ENCODE peak calls at places on chromosome 12, in six cellular contexts. One of them, this sample, is unnamed.

GRCh38 chr12:116466536-116466935 is 92.6 kb upstream of the MAP1LC3B2 start:
- DNase-seq in colonic mucosa: no peak
- DNase-seq in endodermal cell: no peak
- DNase-seq in CD8-positive, alpha-beta T cell: no peak
- DNase-seq in HCT116: no peak
- DNase-seq in HepG2: no peak
- DNase-seq in this sample: no peak

GRCh38 chr12:51403159-51403558 is 12.0 kb upstream of the GALNT6 start:
- DNase-seq in HCT116: no peak
- DNase-seq in colonic mucosa: no peak
- DNase-seq in HepG2: no peak
- DNase-seq in CD8-positive, alpha-beta T cell: no peak
- DNase-seq in endodermal cell: no peak
- DNase-seq in this sample: no peak

GRCh38 chr12:57738661-57739237 is at the start of gene AGAP2:
- DNase-seq in colonic mucosa: no peak
- DNase-seq in endodermal cell: peak
- DNase-seq in HCT116: no peak
- DNase-seq in CD8-positive, alpha-beta T cell: no peak
- DNase-seq in HepG2: no peak
- DNase-seq in this sample: no peak

GRCh38 chr12:74021937-74022336 is 515.7 kb upstream of the ATXN7L3B start:
- DNase-seq in endodermal cell: peak
- DNase-seq in CD8-positive, alpha-beta T cell: no peak
- DNase-seq in HepG2: peak
- DNase-seq in colonic mucosa: peak
- DNase-seq in HCT116: peak
- DNase-seq in this sample: peak

GRCh38 chr12:1879633-1880032 is 38.8 kb downstream of the CACNA2D4 start:
- DNase-seq in colonic mucosa: no peak
- DNase-seq in HepG2: no peak
- DNase-seq in HCT116: no peak
- DNase-seq in CD8-positive, alpha-beta T cell: no peak
- DNase-seq in endodermal cell: peak
- DNase-seq in this sample: no peak

GRCh38 chr12:6763380-6763779 is 2.8 kb upstream of the PTMS start:
- DNase-seq in colonic mucosa: no peak
- DNase-seq in HepG2: no peak
- DNase-seq in CD8-positive, alpha-beta T cell: no peak
- DNase-seq in endodermal cell: no peak
- DNase-seq in HCT116: no peak
- DNase-seq in this sample: no peak

GRCh38 chr12:57106021-57106708 is 5.0 kb downstream of the STAT6 start:
- DNase-seq in CD8-positive, alpha-beta T cell: no peak
- DNase-seq in HCT116: no peak
- DNase-seq in HepG2: no peak
- DNase-seq in colonic mucosa: no peak
- DNase-seq in endodermal cell: no peak
- DNase-seq in this sample: no peak

GRCh38 chr12:64639466-64639865 is 29.2 kb downstream of the RASSF3 start:
- DNase-seq in CD8-positive, alpha-beta T cell: no peak
- DNase-seq in endodermal cell: peak
- DNase-seq in HCT116: no peak
- DNase-seq in HepG2: no peak
- DNase-seq in colonic mucosa: no peak
- DNase-seq in this sample: no peak

GRCh38 chr12:122371475-122372045 is 50.9 kb downstream of the CLIP1 start:
- DNase-seq in endodermal cell: peak
- DNase-seq in colonic mucosa: no peak
- DNase-seq in HepG2: no peak
- DNase-seq in CD8-positive, alpha-beta T cell: no peak
- DNase-seq in HCT116: no peak
- DNase-seq in this sample: no peak

GRCh38 chr12:238736-239398 is 23.8 kb downstream of the SLC6A13 start:
- DNase-seq in CD8-positive, alpha-beta T cell: no peak
- DNase-seq in HCT116: no peak
- DNase-seq in colonic mucosa: no peak
- DNase-seq in HepG2: no peak
- DNase-seq in endodermal cell: no peak
- DNase-seq in this sample: no peak

GRCh38 chr12:61676520-61676919 is 583.7 kb upstream of the USP15 start:
- DNase-seq in colonic mucosa: no peak
- DNase-seq in HepG2: no peak
- DNase-seq in CD8-positive, alpha-beta T cell: no peak
- DNase-seq in endodermal cell: no peak
- DNase-seq in HCT116: no peak
- DNase-seq in this sample: no peak

GRCh38 chr12:121811434-121812319 is 7.9 kb downstream of the SETD1B start:
- DNase-seq in HepG2: peak
- DNase-seq in endodermal cell: peak
- DNase-seq in colonic mucosa: peak
- DNase-seq in CD8-positive, alpha-beta T cell: peak
- DNase-seq in HCT116: no peak
- DNase-seq in this sample: peak

GRCh38 chr12:77766224-77766623 is 64.5 kb upstream of the NAV3 start:
- DNase-seq in endodermal cell: no peak
- DNase-seq in CD8-positive, alpha-beta T cell: no peak
- DNase-seq in colonic mucosa: no peak
- DNase-seq in HepG2: no peak
- DNase-seq in HCT116: no peak
- DNase-seq in this sample: no peak

GRCh38 chr12:109926488-109927210 is 26.6 kb downstream of the TCHP start:
- DNase-seq in HepG2: no peak
- DNase-seq in endodermal cell: no peak
- DNase-seq in HCT116: no peak
- DNase-seq in CD8-positive, alpha-beta T cell: no peak
- DNase-seq in colonic mucosa: no peak
- DNase-seq in this sample: no peak

GRCh38 chr12:116919706-116920485 is 9.1 kb downstream of the FBXW8 start:
- DNase-seq in colonic mucosa: no peak
- DNase-seq in HepG2: no peak
- DNase-seq in CD8-positive, alpha-beta T cell: no peak
- DNase-seq in endodermal cell: no peak
- DNase-seq in HCT116: no peak
- DNase-seq in this sample: no peak

GRCh38 chr12:57149309-57149900 is 2.0 kb upstream of the LRP1-AS start:
- DNase-seq in endodermal cell: no peak
- DNase-seq in colonic mucosa: peak
- DNase-seq in HepG2: peak
- DNase-seq in CD8-positive, alpha-beta T cell: no peak
- DNase-seq in HCT116: no peak
- DNase-seq in this sample: no peak

GRCh38 chr12:110102255-110102654 is 21.9 kb upstream of the IFT81 start:
- DNase-seq in HCT116: peak
- DNase-seq in colonic mucosa: peak
- DNase-seq in CD8-positive, alpha-beta T cell: peak
- DNase-seq in endodermal cell: peak
- DNase-seq in HepG2: peak
- DNase-seq in this sample: peak

GRCh38 chr12:43795716-43796282 is 10.3 kb downstream of the TWF1 start:
- DNase-seq in HepG2: peak
- DNase-seq in CD8-positive, alpha-beta T cell: no peak
- DNase-seq in endodermal cell: no peak
- DNase-seq in colonic mucosa: no peak
- DNase-seq in HCT116: no peak
- DNase-seq in this sample: no peak
- H3K4me3 ChIP-seq in HepG2: no peak
- H3K4me3 ChIP-seq in CD8-positive, alpha-beta T cell: no peak
- H3K4me3 ChIP-seq in endodermal cell: no peak
- H3K4me3 ChIP-seq in colonic mucosa: no peak
- H3K4me3 ChIP-seq in HCT116: no peak
- H3K4me3 ChIP-seq in this sample: no peak

DNA sequence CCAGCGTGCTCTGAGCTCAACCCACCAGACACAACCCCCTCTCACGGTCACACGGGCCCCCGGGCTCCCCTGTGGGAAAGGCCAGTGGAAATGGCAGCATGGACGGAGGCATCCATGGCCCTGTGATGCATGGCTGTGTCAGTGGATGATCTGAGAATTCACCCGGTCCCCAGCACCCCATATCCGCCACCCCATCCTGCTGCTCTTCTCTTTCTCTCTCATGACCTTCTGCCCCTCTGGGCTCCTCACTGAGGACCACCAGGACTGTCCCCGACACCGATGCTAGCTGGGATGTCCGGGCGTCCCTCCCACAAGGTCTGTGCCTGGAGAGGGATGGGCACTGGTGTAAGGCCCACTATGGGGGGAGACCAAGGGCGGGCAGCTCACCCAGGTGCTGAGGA is 282.2 kb downstream of the ADGRD1 start:
- DNase-seq in HepG2: no peak
- DNase-seq in endodermal cell: no peak
- DNase-seq in HCT116: no peak
- DNase-seq in CD8-positive, alpha-beta T cell: no peak
- DNase-seq in colonic mucosa: no peak
- DNase-seq in this sample: no peak
- TF ChIP-seq CTCF in HepG2: no peak
- TF ChIP-seq CTCF in endodermal cell: no peak
- TF ChIP-seq CTCF in HCT116: no peak
- TF ChIP-seq CTCF in CD8-positive, alpha-beta T cell: no peak
- TF ChIP-seq CTCF in colonic mucosa: no peak
- TF ChIP-seq CTCF in this sample: no peak

DNA sequence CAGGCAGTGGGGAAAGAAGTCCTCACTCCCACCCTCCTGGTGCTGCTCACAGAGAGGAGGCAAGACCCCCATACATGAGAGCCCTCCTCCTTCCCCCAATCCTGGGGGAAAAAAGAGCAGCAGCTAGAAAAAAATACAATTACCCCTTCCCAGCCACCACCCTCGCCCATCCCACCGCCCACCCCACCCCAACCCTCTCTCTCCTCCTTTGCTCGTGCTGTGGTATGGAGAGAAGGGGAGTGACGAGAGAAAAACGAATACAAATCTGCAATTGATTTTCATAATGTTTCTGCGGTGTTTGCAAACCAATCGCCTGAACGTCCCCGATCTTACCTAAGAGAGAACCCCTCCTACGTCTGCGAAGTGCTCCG is 219 bp upstream of the HOXC11 start:
- DNase-seq in HepG2: no peak
- DNase-seq in HCT116: no peak
- DNase-seq in endodermal cell: no peak
- DNase-seq in colonic mucosa: no peak
- DNase-seq in CD8-positive, alpha-beta T cell: no peak
- DNase-seq in this sample: no peak
- H3K4me3 ChIP-seq in HepG2: no peak
- H3K4me3 ChIP-seq in HCT116: no peak
- H3K4me3 ChIP-seq in endodermal cell: no peak
- H3K4me3 ChIP-seq in colonic mucosa: no peak
- H3K4me3 ChIP-seq in CD8-positive, alpha-beta T cell: no peak
- H3K4me3 ChIP-seq in this sample: no peak

DNA sequence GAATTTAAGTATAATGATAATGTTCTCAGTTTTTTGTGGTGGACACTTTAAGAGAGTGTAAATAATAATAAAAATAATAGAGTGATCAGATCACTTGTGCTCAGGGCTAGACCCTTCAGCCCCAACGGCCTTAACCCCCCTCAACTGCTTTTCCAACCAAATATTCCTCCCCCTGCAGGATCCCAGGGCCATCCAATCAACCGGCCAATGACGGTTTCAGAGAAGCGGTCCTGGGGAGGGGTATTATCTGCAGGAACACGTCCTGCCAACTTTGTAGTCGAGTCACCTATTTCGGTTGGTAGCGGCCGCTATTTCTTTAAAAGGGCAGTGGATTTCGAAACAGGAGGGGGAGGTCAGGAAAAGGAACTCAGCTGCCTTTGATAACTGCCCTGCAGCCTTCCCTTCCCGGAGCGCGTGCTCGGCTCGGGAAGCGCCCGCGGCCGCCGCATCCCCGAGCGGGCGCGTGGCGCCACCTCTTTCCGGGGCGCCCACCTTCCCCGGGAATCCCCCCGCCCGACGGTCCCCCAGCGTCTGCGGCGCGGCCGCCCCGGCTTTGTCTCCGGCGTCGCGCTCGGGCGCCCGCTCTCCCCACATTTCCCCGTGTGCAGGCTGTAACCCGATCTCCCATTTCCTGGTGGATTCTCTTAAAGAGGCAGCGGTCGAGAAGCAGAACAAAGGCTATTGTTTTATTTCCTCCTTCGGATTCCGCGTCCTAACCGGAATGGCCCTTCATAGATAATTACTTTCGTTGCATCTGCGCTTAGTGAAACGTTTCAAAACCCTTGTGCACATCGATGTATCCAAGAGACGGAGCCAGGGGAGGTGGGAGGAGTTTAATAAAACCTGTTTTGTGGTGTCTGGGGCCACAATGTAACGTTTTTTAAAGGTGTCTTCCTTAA is 711 bp upstream of the ETV6 start:
- DNase-seq in HCT116: peak
- DNase-seq in CD8-positive, alpha-beta T cell: peak
- DNase-seq in colonic mucosa: peak
- DNase-seq in endodermal cell: peak
- DNase-seq in HepG2: peak
- DNase-seq in this sample: peak
- TF ChIP-seq CTCF in HCT116: no peak
- TF ChIP-seq CTCF in CD8-positive, alpha-beta T cell: no peak
- TF ChIP-seq CTCF in colonic mucosa: no peak
- TF ChIP-seq CTCF in endodermal cell: peak
- TF ChIP-seq CTCF in HepG2: no peak
- TF ChIP-seq CTCF in this sample: peak

DNA sequence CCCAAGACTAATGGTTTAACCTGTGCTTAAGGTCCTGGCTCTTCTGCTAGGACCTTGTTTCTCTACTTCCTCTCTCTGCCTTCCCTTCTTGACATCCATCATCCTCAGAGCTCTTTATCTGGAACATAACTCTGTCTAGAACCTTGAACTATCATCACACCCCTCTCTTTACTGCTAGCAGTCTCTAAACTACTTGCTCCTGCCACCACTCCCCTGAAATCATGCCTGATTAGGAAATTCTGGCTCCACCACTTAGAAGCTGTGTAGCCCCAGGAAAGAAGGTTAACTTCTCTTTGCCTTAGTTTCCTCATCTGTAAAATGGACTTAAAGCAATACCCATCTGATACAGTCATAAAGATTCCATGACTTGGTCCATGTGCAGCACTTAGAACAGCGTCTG is 9.1 kb downstream of the SLC38A1 start:
- DNase-seq in colonic mucosa: no peak
- DNase-seq in endodermal cell: no peak
- DNase-seq in HepG2: no peak
- DNase-seq in HCT116: no peak
- DNase-seq in CD8-positive, alpha-beta T cell: no peak
- DNase-seq in this sample: no peak
- H3K4me3 ChIP-seq in colonic mucosa: no peak
- H3K4me3 ChIP-seq in endodermal cell: no peak
- H3K4me3 ChIP-seq in HepG2: no peak
- H3K4me3 ChIP-seq in HCT116: no peak
- H3K4me3 ChIP-seq in CD8-positive, alpha-beta T cell: no peak
- H3K4me3 ChIP-seq in this sample: no peak

DNA sequence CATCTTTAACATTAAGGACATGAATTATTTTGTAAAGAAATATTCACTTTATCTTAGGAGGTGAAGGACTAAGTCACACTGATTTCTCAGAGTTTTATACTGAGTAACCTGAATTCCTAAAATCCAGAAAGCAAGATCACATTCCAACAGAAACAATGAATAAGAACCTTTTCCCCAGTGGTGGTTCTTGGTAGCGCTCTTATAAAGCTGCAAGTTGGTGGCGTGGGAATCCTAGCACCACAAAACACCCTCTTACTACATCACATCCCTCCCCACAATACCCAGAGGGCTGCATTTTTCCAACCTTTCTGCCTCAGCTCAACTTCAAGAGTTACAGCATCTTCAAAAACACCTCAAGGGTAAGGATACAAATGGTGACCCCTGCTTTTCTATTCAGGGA is 44.0 kb upstream of the SMUG1 start:
- DNase-seq in CD8-positive, alpha-beta T cell: no peak
- DNase-seq in HepG2: no peak
- DNase-seq in endodermal cell: peak
- DNase-seq in HCT116: no peak
- DNase-seq in colonic mucosa: no peak
- DNase-seq in this sample: peak
- TF ChIP-seq CTCF in CD8-positive, alpha-beta T cell: no peak
- TF ChIP-seq CTCF in HepG2: no peak
- TF ChIP-seq CTCF in endodermal cell: peak
- TF ChIP-seq CTCF in HCT116: peak
- TF ChIP-seq CTCF in colonic mucosa: no peak
- TF ChIP-seq CTCF in this sample: no peak

GRCh38 chr12:65896743-65897142 is 72.5 kb downstream of the HMGA2 start:
- DNase-seq in colonic mucosa: no peak
- DNase-seq in HCT116: no peak
- DNase-seq in HepG2: no peak
- DNase-seq in endodermal cell: no peak
- DNase-seq in CD8-positive, alpha-beta T cell: no peak
- DNase-seq in this sample: peak
- H3K4me3 ChIP-seq in colonic mucosa: no peak
- H3K4me3 ChIP-seq in HCT116: no peak
- H3K4me3 ChIP-seq in HepG2: peak
- H3K4me3 ChIP-seq in endodermal cell: peak
- H3K4me3 ChIP-seq in CD8-positive, alpha-beta T cell: no peak
- H3K4me3 ChIP-seq in this sample: no peak

This sample was measured in astrocyte of the spinal cord.